ENCODE peak calls at places on chromosome 7, in nine cellular contexts. R is GM12878, A is upper lobe of left lung, E is stomach, F is tibial nerve, G is transverse colon, O is HepG2, D is sigmoid colon, J is A549. Y is an unnamed sample.

GRCh38 chr7:159047536-159047935 is 97.1 kb downstream of the VIPR2 start:
- DNase-seq in G (no peak), A (no peak), O (no peak), E (no peak), D (no peak), F (no peak), J (no peak), R (no peak), Y (no peak)

GRCh38 chr7:37411444-37412034 is 37.1 kb downstream of the ELMO1 start:
- DNase-seq in F (no peak), D (no peak), J (no peak), A (no peak), R (no peak), G (no peak), E (no peak), O (no peak), Y (no peak)

GRCh38 chr7:1052031-1052818 is 7.9 kb downstream of the GPR146 start:
- DNase-seq in G (no peak), E (no peak), O (no peak), J (no peak), A (no peak), D (no peak), R (no peak), F (no peak), Y (no peak)

GRCh38 chr7:98057157-98057556 is 49.5 kb upstream of the LMTK2 start:
- DNase-seq in F (no peak), D (no peak), E (no peak), J (no peak), R (no peak), O (no peak), A (no peak), G (no peak), Y (no peak)

GRCh38 chr7:31775511-31775910 is 88.5 kb downstream of the PPP1R17 start:
- DNase-seq in E (peak; percentile 33), J (no peak), O (no peak), R (no peak), D (no peak), G (no peak), F (no peak), A (no peak), Y (no peak)

GRCh38 chr7:64849250-64849923 is 53.7 kb upstream of the ZNF273 start:
- DNase-seq in F (no peak), E (no peak), O (no peak), D (no peak), A (no peak), G (no peak), J (no peak), R (no peak), Y (no peak)

GRCh38 chr7:141701489-141702046 is 398 bp downstream of the DENND11 start:
- DNase-seq in F (no peak), E (peak; percentile 51), G (peak; percentile 59), R (peak; percentile 20), D (peak; percentile 70), O (no peak), A (peak; percentile 40), J (peak; percentile 35), Y (peak; percentile 45)

GRCh38 chr7:47481656-47482012 is 100.3 kb downstream of the TNS3 start:
- DNase-seq in J (no peak), E (no peak), A (no peak), G (no peak), F (no peak), O (no peak), R (no peak), D (no peak), Y (no peak)

GRCh38 chr7:12722720-12723241 is 35.3 kb downstream of the ARL4A start:
- DNase-seq in D (no peak), J (no peak), F (no peak), O (no peak), A (no peak), E (no peak), R (no peak), G (no peak), Y (no peak)

GRCh38 chr7:304574-305409 is 14.8 kb downstream of the FOXL3 start:
- DNase-seq in G (no peak), D (peak; percentile 25), O (no peak), F (no peak), J (no peak), A (no peak), E (no peak), R (no peak), Y (peak; percentile 2)

GRCh38 chr7:106862317-106863183 is 2.5 kb upstream of the PIK3CG start:
- DNase-seq in R (no peak), F (no peak), O (no peak), A (no peak), G (no peak), D (no peak), E (no peak), J (no peak), Y (no peak)

GRCh38 chr7:102216573-102217314 is 69.9 kb upstream of the SH2B2 start:
- DNase-seq in F (no peak), G (no peak), R (no peak), J (no peak), A (no peak), O (no peak), E (no peak), D (no peak), Y (no peak)

GRCh38 chr7:34672430-34672829 is 14.4 kb downstream of the NPSR1 start:
- DNase-seq in J (no peak), D (no peak), O (no peak), E (no peak), F (no peak), A (no peak), G (no peak), R (no peak), Y (no peak)

GRCh38 chr7:148260605-148261004 is 330.0 kb upstream of the C7orf33 start:
- DNase-seq in O (no peak), G (peak; percentile 20), E (no peak), J (no peak), A (no peak), D (peak; percentile 84), F (no peak), R (no peak), Y (peak; percentile 81)

GRCh38 chr7:123888192-123888591 is 36.8 kb upstream of the SPAM1 start:
- DNase-seq in E (no peak), A (no peak), G (no peak), J (no peak), R (no peak), D (no peak), F (no peak), O (no peak), Y (no peak)

GRCh38 chr7:97025983-97026704 is 1.5 kb upstream of the DLX5 start:
- DNase-seq in G (no peak), A (no peak), F (no peak), O (no peak), R (no peak), J (no peak), E (peak; percentile 48), D (no peak), Y (no peak)

GRCh38 chr7:2309889-2310331 is 4.3 kb downstream of the SNX8 start:
- DNase-seq in R (no peak), J (peak; percentile 78), G (no peak), A (no peak), E (no peak), F (no peak), D (no peak), O (peak; percentile 57), Y (no peak)
- TF ChIP-seq EP300 in R (no peak), J (no peak), G (no peak), A (no peak), E (no peak), F (no peak), D (no peak), O (no peak), Y (no peak)

DNA sequence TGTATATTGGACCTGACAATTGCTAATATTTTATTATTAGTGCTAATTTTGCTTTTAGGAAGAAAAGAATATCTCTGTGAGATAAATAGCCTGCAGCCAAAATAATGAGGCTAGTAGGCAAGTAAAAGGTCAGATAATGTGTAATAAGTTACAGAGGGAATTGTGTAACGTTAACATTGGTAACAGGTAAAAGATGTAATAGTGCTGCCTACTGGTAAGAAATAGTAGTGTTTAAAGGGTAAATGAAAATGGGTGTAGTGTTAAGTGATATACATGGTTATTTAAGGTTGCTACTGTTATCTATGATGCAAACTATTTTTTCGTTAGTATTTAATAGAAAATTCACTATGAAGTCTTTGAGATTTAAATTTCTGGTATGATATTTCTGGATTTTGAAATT is 9.2 kb upstream of the FOXP2 start:
- DNase-seq in R (no peak), E (no peak), O (peak; percentile 30), G (no peak), J (peak; percentile 7), D (no peak), A (no peak), F (no peak), Y (no peak)
- TF ChIP-seq EP300 in R (no peak), E (no peak), O (no peak), G (no peak), J (no peak), D (no peak), A (no peak), F (no peak), Y (no peak)

DNA sequence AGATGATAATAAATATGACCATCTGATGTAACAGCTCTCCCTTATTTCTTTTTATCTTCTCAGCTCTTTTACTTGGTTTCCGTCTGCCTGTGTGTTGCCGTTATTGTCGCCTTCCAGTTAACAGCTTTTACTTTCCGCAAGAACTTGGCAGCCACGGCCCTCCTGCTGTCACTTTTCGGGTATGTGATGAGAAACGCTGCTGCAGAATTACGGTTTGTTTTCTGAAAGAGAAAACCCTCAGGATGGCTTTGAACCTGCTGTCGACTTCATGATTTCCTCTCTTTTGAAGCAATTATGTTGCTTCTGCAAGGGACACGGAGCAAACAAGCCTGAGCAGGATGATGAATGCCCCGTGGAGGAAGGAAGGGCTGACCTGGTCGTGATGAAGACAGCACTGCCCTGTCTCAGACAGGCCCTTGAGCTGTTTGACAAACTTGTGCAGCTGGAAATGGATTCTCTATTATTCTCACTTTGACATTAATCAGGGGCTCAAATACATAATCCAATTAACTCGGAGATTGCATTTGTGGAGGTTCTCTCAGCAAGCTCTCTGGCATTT is 339.8 kb downstream of the ABCA13 start:
- DNase-seq in R (no peak), O (no peak), F (no peak), A (no peak), D (no peak), G (no peak), E (no peak), J (no peak), Y (no peak)
- TF ChIP-seq EP300 in R (no peak), O (no peak), F (no peak), A (no peak), D (no peak), G (no peak), E (no peak), J (no peak), Y (no peak)

GRCh38 chr7:2438775-2439174 is 35.4 kb downstream of the CHST12 start:
- DNase-seq in G (no peak), E (no peak), A (no peak), F (no peak), O (no peak), D (no peak), J (no peak), R (no peak), Y (no peak)
- TF ChIP-seq EP300 in G (no peak), E (no peak), A (no peak), F (no peak), O (no peak), D (no peak), J (no peak), R (no peak), Y (no peak)

GRCh38 chr7:155896531-155897263 is 84.4 kb upstream of the SHH start:
- DNase-seq in F (no peak), A (no peak), O (no peak), J (no peak), E (no peak), R (no peak), G (no peak), D (no peak), Y (no peak)
- TF ChIP-seq EP300 in F (no peak), A (no peak), O (no peak), J (no peak), E (no peak), R (no peak), G (no peak), D (no peak), Y (no peak)

Y was measured in ovary.